ENCODE peak calls at places on chromosome 21, in six cellular contexts. A is endodermal cell, V is activated T-cell treated with anti-CD3 and anti-CD28 coated beads for 1 hour, O is T follicular helper cell, H is epithelial cell of esophagus, J is HT-29. F is an unnamed sample.

GRCh38 chr21:32335601-32336575 is 37.2 kb downstream of the MRAP start:
- DNase-seq in A (peak; percentile 37), V (no peak), O (no peak), H (no peak), J (no peak), F (no peak)

GRCh38 chr21:17612023-17612564 is 607 bp downstream of the BTG3 start:
- DNase-seq in A (peak; percentile 71), V (peak; percentile 8), O (peak; percentile 6), H (peak; percentile 83), J (peak; percentile 40), F (peak; percentile 29)

GRCh38 chr21:28018741-28019669 is 973.7 kb downstream of the LTN1 start:
- DNase-seq in A (peak; percentile 68), V (no peak), O (no peak), H (no peak), J (peak; percentile 27), F (no peak)

GRCh38 chr21:44258056-44258725 is 3.5 kb downstream of the DNMT3L start:
- DNase-seq in A (peak; percentile 41), V (no peak), O (no peak), H (no peak), J (no peak), F (no peak)

GRCh38 chr21:38363684-38364083 is 106.9 kb downstream of the KCNJ15 start:
- DNase-seq in A (no peak), V (no peak), O (no peak), H (no peak), J (no peak), F (no peak)

GRCh38 chr21:36254106-36254941 is 65.7 kb upstream of the MORC3 start:
- DNase-seq in A (no peak), V (no peak), O (no peak), H (no peak), J (no peak), F (no peak)

GRCh38 chr21:31203371-31204054 is 140.5 kb downstream of the TIAM1 start:
- DNase-seq in A (no peak), V (no peak), O (no peak), H (peak; percentile 23), J (no peak), F (no peak)

GRCh38 chr21:36005018-36005417 is 55.3 kb downstream of the SETD4 start:
- DNase-seq in A (no peak), V (no peak), O (no peak), H (no peak), J (no peak), F (no peak)

GRCh38 chr21:34367320-34367935 is 3.6 kb downstream of the KCNE2 start:
- DNase-seq in A (peak; percentile 74), V (peak; percentile 13), O (peak; percentile 16), H (peak; percentile 90), J (peak; percentile 47), F (peak; percentile 10)

GRCh38 chr21:27268290-27268689 is 301.4 kb upstream of the ADAMTS5 start:
- DNase-seq in A (no peak), V (no peak), O (no peak), H (no peak), J (no peak), F (no peak)

GRCh38 chr21:16420086-16420724 is 690.4 kb downstream of the USP25 start:
- DNase-seq in A (no peak), V (no peak), O (no peak), H (peak; percentile 78), J (peak; percentile 5), F (no peak)

GRCh38 chr21:8991088-8991907 is 1530.1 kb upstream of the TPTE start:
- DNase-seq in A (peak; percentile 54), V (no peak), O (no peak), H (no peak), J (no peak), F (no peak)

GRCh38 chr21:45353200-45353599 is 51.8 kb upstream of the COL18A1 start:
- DNase-seq in A (no peak), V (no peak), O (no peak), H (no peak), J (no peak), F (no peak)

GRCh38 chr21:42047821-42048613 is 23.1 kb upstream of the UMODL1 start:
- DNase-seq in A (no peak), V (no peak), O (no peak), H (no peak), J (no peak), F (no peak)

GRCh38 chr21:38343691-38344090 is 86.9 kb downstream of the KCNJ15 start:
- DNase-seq in A (no peak), V (no peak), O (no peak), H (peak; percentile 61), J (no peak), F (no peak)

GRCh38 chr21:42973309-42973990 is 912 bp upstream of the PKNOX1 start:
- DNase-seq in A (peak; percentile 63), V (no peak), O (no peak), H (no peak), J (no peak), F (peak; percentile 6)

GRCh38 chr21:36909901-36910561 is 56.4 kb downstream of the HLCS start:
- DNase-seq in A (no peak), V (no peak), O (no peak), H (peak; percentile 96), J (peak; percentile 86), F (no peak)

GRCh38 chr21:31543191-31543590 is 116.3 kb upstream of the SOD1 start:
- DNase-seq in A (no peak), V (no peak), O (no peak), H (peak; percentile 25), J (no peak), F (no peak)

GRCh38 chr21:43287974-43288755 is 119.4 kb downstream of the CRYAA start:
- DNase-seq in A (no peak), V (no peak), O (no peak), H (no peak), J (no peak), F (no peak)

GRCh38 chr21:14057313-14057712 is 153.4 kb downstream of the LIPI start:
- DNase-seq in A (no peak), V (no peak), O (no peak), H (no peak), J (no peak), F (no peak)

GRCh38 chr21:33434770-33435360 is 31.7 kb downstream of the IFNGR2 start:
- DNase-seq in A (no peak), V (no peak), O (no peak), H (peak; percentile 95), J (peak; percentile 14), F (peak; percentile 24)

GRCh38 chr21:44303490-44303981 is 3.7 kb downstream of the PFKL start:
- DNase-seq in A (no peak), V (no peak), O (no peak), H (no peak), J (peak; percentile 21), F (no peak)

GRCh38 chr21:35561076-35561475 is 499.2 kb downstream of the SETD4 start:
- DNase-seq in A (no peak), V (no peak), O (no peak), H (no peak), J (no peak), F (no peak)

GRCh38 chr21:42093991-42094417 is 22.9 kb downstream of the UMODL1 start:
- DNase-seq in A (no peak), V (no peak), O (no peak), H (peak; percentile 87), J (no peak), F (no peak)

GRCh38 chr21:42997053-42997452 is 22.7 kb downstream of the PKNOX1 start:
- DNase-seq in A (no peak), V (no peak), O (no peak), H (peak; percentile 86), J (no peak), F (no peak)

GRCh38 chr21:43278359-43278758 is 109.6 kb downstream of the CRYAA start:
- DNase-seq in A (no peak), V (no peak), O (no peak), H (peak; percentile 36), J (no peak), F (no peak)

GRCh38 chr21:29056005-29056404 is 17.4 kb downstream of the CCT8 start:
- DNase-seq in A (no peak), V (no peak), O (no peak), H (peak; percentile 21), J (no peak), F (no peak)

F was measured in stimulated activated CD4-positive, alpha-beta T cell treated with anti-CD3 and anti-CD28 coated beads, Interleukin-12 subunit alpha, Interleukin-12 subunit beta, amount 100 ng/mL, for 4 hours.